ENCODE peak calls at places on chromosomes 6 and 20, in four cellular contexts. G is suprapubic skin, F is tibial nerve, Z is transverse colon. O is an unnamed sample.
A peak's percentile ranks its signal among the peaks of the same experiment; 100 is the strongest.

GRCh38 chr6:110181131-110182027 is 1.2 kb downstream of the CDC40 start:
- DNase-seq in G (no peak), F (no peak), Z (no peak), O (no peak)

GRCh38 chr20:24141111-24141510 is 152.5 kb upstream of the GGTLC1 start:
- DNase-seq in G (no peak), F (no peak), Z (no peak), O (no peak)

GRCh38 chr6:39892490-39893129 is 41.7 kb downstream of the MOCS1 start:
- DNase-seq in G (no peak), F (peak; percentile 66), Z (peak; percentile 66), O (no peak)

GRCh38 chr6:128601060-128601459 is 80.7 kb upstream of the PTPRK start:
- DNase-seq in G (no peak), F (no peak), Z (no peak), O (no peak)

GRCh38 chr20:36060676-36061075 is 92.3 kb downstream of the CNBD2 start:
- DNase-seq in G (no peak), F (no peak), Z (no peak), O (no peak)

GRCh38 chr6:4403023-4403752 is 267.8 kb upstream of the ECI2 start:
- DNase-seq in G (no peak), F (no peak), Z (no peak), O (no peak)

GRCh38 chr6:2042951-2043648 is 202.3 kb downstream of the GMDS start:
- DNase-seq in G (no peak), F (no peak), Z (no peak), O (no peak)

GRCh38 chr6:29602564-29603361 is 17.8 kb downstream of the OR2H2 start:
- DNase-seq in G (no peak), F (no peak), Z (no peak), O (no peak)

GRCh38 chr6:25793970-25794369 is 37.9 kb downstream of the SLC17A1 start:
- DNase-seq in G (no peak), F (no peak), Z (no peak), O (no peak)

GRCh38 chr6:130513770-130514169 is 148.0 kb downstream of the TMEM200A start:
- DNase-seq in G (no peak), F (peak; percentile 36), Z (peak; percentile 9), O (no peak)

GRCh38 chr20:22951966-22952365 is 83.1 kb upstream of the SSTR4 start:
- DNase-seq in G (no peak), F (no peak), Z (no peak), O (no peak)

GRCh38 chr6:41040101-41040910 is 1.3 kb upstream of the UNC5CL start:
- DNase-seq in G (peak; percentile 31), F (no peak), Z (peak; percentile 66), O (no peak)

GRCh38 chr6:27672113-27672799 is 199.4 kb upstream of the ZNF184 start:
- DNase-seq in G (no peak), F (no peak), Z (peak; percentile 14), O (no peak)

GRCh38 chr6:84645000-84645399 is 119.4 kb downstream of the TBX18 start:
- DNase-seq in G (no peak), F (no peak), Z (no peak), O (no peak)

GRCh38 chr6:137926207-137926731 is 59.2 kb downstream of the TNFAIP3 start:
- DNase-seq in G (no peak), F (peak; percentile 43), Z (no peak), O (no peak)

GRCh38 chr20:61254881-61255589 is 3.0 kb downstream of the CDH4 start:
- DNase-seq in G (no peak), F (no peak), Z (no peak), O (no peak)

GRCh38 chr6:155183095-155183494 is 80.7 kb upstream of the CLDN20 start:
- DNase-seq in G (no peak), F (no peak), Z (no peak), O (no peak)

GRCh38 chr20:40333591-40333990 is 355.4 kb downstream of the MAFB start:
- DNase-seq in G (no peak), F (no peak), Z (no peak), O (no peak)

GRCh38 chr6:170198298-170198697 is 92.6 kb downstream of the DLL1 start:
- DNase-seq in G (no peak), F (no peak), Z (no peak), O (no peak)

GRCh38 chr20:10463622-10464021 is 28.5 kb downstream of the SLX4IP start:
- DNase-seq in G (no peak), F (no peak), Z (no peak), O (no peak)

GRCh38 chr6:44471271-44471981 is 83.9 kb downstream of the CDC5L start:
- DNase-seq in G (no peak), F (no peak), Z (no peak), O (no peak)

GRCh38 chr6:128307671-128308070 is 212.7 kb downstream of the PTPRK start:
- DNase-seq in G (no peak), F (no peak), Z (no peak), O (no peak)

GRCh38 chr20:50296450-50297375 is 106.1 kb downstream of the CEBPB start:
- DNase-seq in G (no peak), F (no peak), Z (no peak), O (peak; percentile 67)

DNA sequence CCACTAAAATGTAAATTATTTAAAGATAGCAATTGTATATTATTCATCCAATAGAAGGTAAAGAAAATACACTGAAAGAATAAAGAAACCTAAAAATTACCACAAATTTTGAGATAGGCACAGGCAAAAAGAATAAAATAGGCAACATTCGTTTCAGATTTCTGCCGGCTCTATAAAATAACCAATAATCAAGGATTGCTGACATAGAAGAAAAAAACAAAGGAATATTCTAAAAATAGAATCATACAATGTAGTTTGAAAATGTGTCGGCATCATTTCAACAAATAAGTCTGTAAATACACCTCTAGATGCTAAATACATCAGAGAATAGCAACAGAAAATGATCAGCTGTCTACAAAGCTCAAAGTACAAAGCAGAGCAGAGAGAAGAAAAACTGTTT is 973.3 kb downstream of the EPHA7 start:
- DNase-seq in G (no peak), F (no peak), Z (no peak), O (no peak)
- TF ChIP-seq EP300 in G (no peak), F (no peak), Z (no peak), O (no peak)

GRCh38 chr20:63706852-63707557 is 771 bp downstream of the ARFRP1 start:
- DNase-seq in G (peak; percentile 81), F (no peak), Z (peak; percentile 70), O (peak; percentile 73)
- TF ChIP-seq EP300 in G (no peak), F (no peak), Z (no peak), O (no peak)

DNA sequence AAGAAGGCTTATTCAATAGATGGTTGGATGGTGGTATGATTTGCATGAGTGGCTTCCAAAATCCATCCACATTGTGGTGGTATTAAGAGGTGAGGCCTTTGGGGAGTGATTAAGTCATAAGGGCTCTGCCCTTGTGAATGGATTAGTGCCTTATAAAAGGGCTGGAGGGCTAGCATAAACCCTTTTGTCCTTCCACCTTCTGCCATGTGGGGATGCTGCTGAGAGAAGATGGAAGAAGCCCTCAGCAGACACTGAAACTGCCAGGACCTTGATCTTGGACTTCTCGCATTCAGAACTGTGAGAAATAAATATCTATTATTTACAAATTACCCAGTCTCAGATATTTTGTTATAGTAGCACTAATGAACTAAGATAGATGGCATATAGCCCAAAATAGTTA is 27.8 kb upstream of the SRPK1 start:
- DNase-seq in G (no peak), F (no peak), Z (no peak), O (no peak)
- TF ChIP-seq EP300 in G (no peak), F (no peak), Z (no peak), O (no peak)

GRCh38 chr6:53312355-53312754 is 36.4 kb downstream of the ELOVL5 start:
- DNase-seq in G (no peak), F (no peak), Z (no peak), O (no peak)
- TF ChIP-seq EP300 in G (no peak), F (no peak), Z (no peak), O (no peak)

DNA sequence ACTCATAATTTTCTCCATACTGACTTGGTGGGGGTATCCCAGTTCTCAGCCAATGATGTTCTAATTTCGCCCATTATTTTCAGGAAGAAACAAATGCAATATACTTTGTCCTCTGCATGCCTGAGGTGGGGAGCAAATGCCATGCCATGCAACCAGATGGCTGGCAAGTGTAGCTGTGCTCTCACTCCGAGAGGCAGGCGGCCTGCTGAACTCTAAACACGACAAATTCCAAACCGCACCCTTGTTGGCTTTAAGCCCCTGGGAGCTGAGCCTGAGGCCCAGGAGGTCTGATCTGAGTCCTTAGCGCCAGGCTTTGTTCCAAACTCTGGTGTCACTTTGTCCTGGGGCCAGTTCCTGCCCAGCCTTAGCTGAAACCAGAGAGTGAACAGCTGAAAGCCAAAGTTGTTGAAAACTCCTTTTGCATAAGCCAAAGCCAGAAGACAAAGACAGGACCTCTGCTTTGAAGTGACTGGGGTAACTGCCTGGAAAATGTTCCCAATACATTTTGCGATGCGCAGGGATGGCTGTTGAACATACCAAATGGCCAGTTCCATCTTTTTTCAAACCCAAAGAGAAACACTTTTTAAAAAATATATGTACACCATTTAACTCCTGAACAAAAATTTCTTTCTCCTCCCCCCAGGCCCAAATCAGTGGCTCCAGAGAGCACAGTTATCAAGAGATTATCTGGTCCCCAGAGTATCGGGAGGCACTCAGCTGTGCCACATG is 46.2 kb downstream of the TTI1 start:
- DNase-seq in G (peak; percentile 74), F (peak; percentile 7), Z (peak; percentile 35), O (no peak)
- TF ChIP-seq EP300 in G (no peak), F (no peak), Z (no peak), O (no peak)

DNA sequence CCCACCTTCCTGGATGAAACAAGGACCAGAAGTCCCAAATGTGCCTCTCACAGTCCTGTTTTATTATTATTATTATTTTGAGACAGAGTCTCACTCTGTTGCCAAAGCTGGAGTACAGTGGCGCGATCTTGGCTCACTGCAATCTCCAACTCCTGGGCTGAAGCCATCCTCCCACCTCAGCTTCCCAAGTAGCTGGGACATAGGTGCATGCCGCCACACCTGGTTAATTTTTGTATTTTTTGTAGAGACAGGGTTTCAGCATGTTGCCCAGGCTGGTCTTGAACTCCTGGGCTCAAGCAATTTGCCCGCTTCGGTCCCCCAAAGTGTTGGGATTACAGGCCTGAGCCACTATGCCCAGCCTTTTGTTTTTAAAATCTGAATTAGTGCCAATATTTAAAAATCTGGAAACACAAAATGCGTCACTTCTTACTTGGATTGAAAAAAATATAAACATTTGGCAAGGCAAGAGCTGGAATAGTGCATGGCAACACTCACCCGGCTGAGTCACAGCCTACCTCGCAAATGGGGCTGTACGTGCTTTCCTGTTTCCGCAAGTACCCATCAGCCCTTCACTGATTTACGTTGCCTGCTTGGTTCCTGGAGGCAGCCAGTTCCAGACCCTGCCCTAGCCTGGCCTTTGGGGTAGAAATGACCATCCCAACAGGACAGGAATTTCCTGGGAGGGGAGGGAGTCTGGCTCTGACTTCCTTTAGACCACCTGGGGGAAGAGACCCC is 6.3 kb downstream of the SDCBP2 start:
- DNase-seq in G (peak; percentile 66), F (no peak), Z (peak; percentile 20), O (peak; percentile 72)
- TF ChIP-seq EP300 in G (no peak), F (peak; percentile 53), Z (no peak), O (no peak)

O was measured in sigmoid colon.